ENCODE peak calls at places on chromosomes 4 and X, in four cellular contexts. J is WERI-Rb-1, Z is PC-3, H is AG09309. S is an unnamed sample.

GRCh38 chr4:3858046-3858730 is 92.0 kb downstream of the ADRA2C start:
- DNase-seq in J (no peak), Z (no peak), H (no peak), S (no peak)

GRCh38 chr4:60201052-60201673 is 999.0 kb upstream of the ADGRL3 start:
- DNase-seq in J (peak; percentile 47), Z (peak; percentile 82), H (peak; percentile 7), S (peak; percentile 35)

GRCh38 chrX:120653000-120653399 is 23.1 kb upstream of the C1GALT1C1 start:
- DNase-seq in J (peak; percentile 59), Z (no peak), H (no peak), S (no peak)

GRCh38 chrX:66110112-66110511 is 53.9 kb upstream of the HEPH start:
- DNase-seq in J (no peak), Z (peak; percentile 51), H (peak; percentile 0), S (no peak)

GRCh38 chr4:88823058-88823919 is 125.7 kb upstream of the NAP1L5 start:
- DNase-seq in J (peak; percentile 19), Z (peak; percentile 87), H (peak; percentile 86), S (peak; percentile 91)

GRCh38 chr4:5955201-5955821 is 62.4 kb upstream of the CRMP1 start:
- DNase-seq in J (peak; percentile 55), Z (no peak), H (no peak), S (no peak)

GRCh38 chrX:119121341-119121740 is 6.3 kb downstream of the KIAA1210 start:
- DNase-seq in J (no peak), Z (no peak), H (no peak), S (no peak)

GRCh38 chr4:18081708-18082107 is 60.2 kb upstream of the LCORL start:
- DNase-seq in J (no peak), Z (no peak), H (no peak), S (no peak)

GRCh38 chr4:138696771-138697170 is 318.8 kb upstream of the NOCT start:
- DNase-seq in J (no peak), Z (no peak), H (no peak), S (no peak)

GRCh38 chr4:170004656-170005250 is 21.4 kb downstream of the MFAP3L start:
- DNase-seq in J (peak; percentile 43), Z (no peak), H (no peak), S (no peak)

DNA sequence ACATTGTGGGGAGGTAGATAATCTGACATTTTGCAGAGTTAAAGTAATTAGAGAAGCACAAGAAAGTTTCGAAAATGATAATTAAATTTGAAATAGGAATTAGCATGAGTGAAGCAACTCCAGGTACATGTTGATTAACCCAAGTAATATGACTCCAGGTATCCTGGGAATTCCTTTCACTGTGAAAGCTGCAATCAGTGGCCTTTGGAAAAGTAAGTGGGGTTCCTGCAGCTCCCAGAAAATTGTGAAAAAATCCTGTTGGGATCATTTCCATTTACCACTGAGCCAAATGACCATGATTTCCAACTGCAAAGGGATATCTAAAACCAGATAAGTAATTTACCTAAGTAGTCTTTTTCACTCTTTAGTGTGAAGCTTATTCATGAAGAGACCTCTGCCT is 26.1 kb upstream of the CXCL2 start:
- DNase-seq in J (no peak), Z (no peak), H (no peak), S (no peak)
- H3K4me3 ChIP-seq in J (no peak overlapping the region), Z (no peak overlapping the region), H (no peak overlapping the region), S (no peak overlapping the region)

DNA sequence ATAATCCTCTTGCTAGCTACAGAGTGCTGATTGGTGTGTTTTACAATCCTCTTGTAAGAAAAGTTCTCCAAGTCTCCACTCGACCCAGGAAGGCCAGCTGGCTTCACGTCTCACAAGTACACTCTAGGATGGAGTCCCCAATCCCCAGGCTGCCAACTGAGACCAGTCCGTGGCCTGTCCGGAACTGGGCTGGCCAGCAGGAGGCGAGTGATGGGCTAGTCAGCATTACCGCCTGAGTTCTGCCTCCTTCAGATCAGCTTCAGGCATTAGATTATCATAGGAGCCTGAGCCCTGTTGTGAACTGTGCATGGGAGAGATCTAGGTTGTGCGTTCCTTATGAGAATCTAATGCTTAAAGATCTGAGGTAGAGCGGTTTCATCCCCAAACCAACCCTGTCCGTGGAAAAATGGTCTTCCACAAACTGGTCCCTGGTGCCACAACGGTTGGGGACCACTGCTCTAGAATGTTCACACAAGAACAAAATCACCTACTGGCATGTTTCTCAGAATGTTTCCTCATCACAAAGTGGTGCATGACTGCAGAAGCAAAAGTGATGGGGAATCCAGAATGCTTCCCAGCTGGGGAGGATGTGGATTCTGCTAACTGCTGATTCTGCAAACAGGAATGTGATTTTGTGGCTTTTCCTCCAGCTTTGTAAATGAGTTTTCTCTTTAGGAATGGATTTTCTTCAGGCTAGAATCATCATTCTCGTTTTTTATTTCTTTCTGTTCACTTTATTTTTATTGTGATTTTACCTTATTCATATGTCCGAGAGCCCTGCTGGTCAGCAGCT is 40.9 kb downstream of the SEPTIN11 start:
- DNase-seq in J (no peak), Z (no peak), H (peak; percentile 88), S (no peak)
- TF ChIP-seq CTCF in J (peak; percentile 10), Z (no peak), H (no peak), S (no peak)

DNA sequence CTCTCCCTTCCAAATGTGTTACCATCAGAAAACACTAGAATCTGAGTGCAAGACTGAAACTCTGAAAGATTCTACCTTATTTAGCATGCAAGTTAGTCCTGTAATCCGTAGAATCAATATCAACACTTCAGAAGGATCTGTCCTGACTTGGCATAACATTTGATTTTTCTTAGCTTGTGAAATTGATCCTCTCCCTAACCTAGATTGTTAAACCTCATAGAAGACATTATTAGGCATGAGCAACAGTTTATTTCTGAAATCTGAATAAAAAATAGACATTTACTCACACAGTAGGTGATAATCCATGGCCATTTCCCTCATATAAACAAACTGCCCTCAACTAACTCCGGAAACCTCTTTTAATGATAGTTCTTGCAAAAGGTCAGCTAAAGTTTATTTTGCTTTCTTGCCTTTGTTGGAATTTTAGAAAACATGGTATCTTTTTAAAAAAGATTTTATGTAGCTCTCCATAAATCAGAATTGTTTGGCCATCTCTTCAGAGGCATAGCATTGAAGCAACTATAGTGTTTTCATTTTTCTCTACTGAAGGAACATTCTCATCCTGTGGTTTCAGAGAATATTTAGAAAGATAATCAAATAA is 38.6 kb upstream of the PDLIM5 start:
- DNase-seq in J (no peak), Z (no peak), H (peak; percentile 53), S (no peak)
- H3K4me3 ChIP-seq in J (no peak overlapping the region), Z (peak overlapping the region; percentile 37), H (no peak overlapping the region), S (no peak overlapping the region)

GRCh38 chrX:47561653-47562151 is 697 bp downstream of the ARAF start:
- DNase-seq in J (no peak), Z (no peak), H (no peak), S (no peak)

GRCh38 chrX:47566841-47567240 is 5.8 kb downstream of the ARAF start:
- DNase-seq in J (no peak), Z (no peak), H (no peak), S (no peak)

GRCh38 chrX:47563801-47564315 is 2.9 kb downstream of the ARAF start:
- DNase-seq in J (no peak), Z (peak; percentile 51), H (peak; percentile 31), S (no peak)

GRCh38 chrX:47562615-47563243 is 1.7 kb downstream of the ARAF start:
- DNase-seq in J (no peak), Z (peak; percentile 36), H (no peak), S (no peak)

DNA sequence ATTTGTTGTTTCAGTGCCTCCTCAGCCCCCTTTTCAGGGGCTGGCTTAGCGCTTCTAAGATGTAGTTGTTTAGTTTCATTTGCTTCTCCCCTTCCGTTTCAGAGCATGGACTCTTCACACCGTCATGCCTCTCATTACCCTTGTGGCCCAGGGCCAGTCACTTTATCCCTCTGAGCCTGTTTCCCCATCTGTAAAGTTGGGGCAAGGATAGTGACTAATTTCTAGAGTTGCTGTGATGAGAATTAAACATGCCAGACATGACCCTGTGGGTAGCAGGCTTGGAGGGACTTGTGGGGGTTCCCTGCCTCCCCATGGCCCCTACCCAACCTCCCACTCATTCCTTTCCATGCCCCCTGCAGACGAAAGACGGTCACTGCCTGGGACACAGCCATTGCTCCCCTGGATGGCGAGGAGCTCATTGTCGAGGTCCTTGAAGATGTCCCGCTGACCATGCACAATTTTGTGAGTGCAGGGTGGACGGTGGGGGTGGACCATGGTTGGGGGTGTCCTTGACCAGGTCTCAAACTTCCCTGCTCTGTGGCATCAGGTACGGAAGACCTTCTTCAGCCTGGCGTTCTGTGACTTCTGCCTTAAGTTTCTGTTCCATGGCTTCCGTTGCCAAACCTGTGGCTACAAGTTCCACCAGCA is 3.6 kb downstream of the ARAF start:
- DNase-seq in J (no peak), Z (no peak), H (no peak), S (no peak)
- TF ChIP-seq CTCF in J (no peak), Z (no peak), H (no peak), S (no peak)

GRCh38 chr4:78556655-78557054 is 5.1 kb downstream of the ANXA3 start:
- DNase-seq in J (no peak), Z (peak; percentile 37), H (no peak), S (no peak)

GRCh38 chr4:78551420-78552351 is at the start of gene ANXA3:
- DNase-seq in J (peak; percentile 15), Z (peak; percentile 74), H (no peak), S (no peak)

GRCh38 chr4:78557841-78558240 is 6.3 kb downstream of the ANXA3 start:
- DNase-seq in J (no peak), Z (no peak), H (no peak), S (no peak)

GRCh38 chr4:78553526-78554060 is 2.0 kb downstream of the ANXA3 start:
- DNase-seq in J (no peak), Z (no peak), H (no peak), S (no peak)

DNA sequence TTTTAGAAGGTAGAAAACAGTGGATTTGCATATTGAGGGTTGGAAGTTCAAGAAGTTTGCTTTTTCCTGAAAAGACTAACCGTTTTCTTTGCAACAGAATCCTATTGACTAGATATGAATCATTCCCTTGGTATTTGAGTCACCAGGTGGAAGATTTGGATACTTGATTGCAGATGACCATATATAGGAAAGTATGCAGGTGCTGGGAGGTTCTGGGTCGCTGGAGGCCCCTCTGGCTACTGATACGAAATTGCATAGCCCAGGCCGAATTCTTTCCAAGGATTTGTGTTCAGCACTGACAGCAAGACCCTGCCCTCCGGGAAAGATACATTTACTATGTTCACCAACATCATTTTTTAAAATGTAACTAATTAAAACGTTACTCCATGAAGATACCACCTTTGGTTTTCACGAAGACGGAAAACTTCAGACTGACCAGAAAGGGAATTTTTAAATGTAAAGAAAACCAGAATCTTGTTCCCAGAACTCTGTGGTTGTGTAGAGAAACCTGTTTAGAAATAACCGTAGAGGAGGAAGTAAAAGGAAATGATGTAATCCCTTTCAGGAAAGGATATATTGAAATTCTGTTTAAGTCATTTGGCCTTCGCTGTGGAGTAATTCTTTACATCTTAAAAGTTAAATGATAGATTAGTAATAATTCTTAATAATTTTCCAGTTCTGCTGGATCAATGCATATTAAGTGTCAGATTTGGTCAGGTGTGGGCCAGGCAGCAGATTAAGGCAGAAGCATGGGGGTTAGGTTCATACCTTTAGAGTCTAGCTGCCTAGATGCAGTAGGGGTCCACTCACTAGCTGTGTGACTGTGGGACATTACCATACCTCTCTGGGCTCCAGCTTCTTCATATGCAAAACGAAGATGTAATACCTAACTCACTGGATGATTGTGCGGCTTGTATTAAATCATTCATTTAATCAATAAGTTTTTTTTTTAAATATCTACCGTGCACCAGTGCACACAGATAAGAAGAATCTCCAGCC is 1.1 kb downstream of the ANXA3 start:
- DNase-seq in J (no peak), Z (peak; percentile 92), H (no peak), S (no peak)
- H3K4me3 ChIP-seq in J (no peak overlapping the region), Z (peak overlapping the region; percentile 83), H (no peak overlapping the region), S (peak overlapping the region; percentile 45)

DNA sequence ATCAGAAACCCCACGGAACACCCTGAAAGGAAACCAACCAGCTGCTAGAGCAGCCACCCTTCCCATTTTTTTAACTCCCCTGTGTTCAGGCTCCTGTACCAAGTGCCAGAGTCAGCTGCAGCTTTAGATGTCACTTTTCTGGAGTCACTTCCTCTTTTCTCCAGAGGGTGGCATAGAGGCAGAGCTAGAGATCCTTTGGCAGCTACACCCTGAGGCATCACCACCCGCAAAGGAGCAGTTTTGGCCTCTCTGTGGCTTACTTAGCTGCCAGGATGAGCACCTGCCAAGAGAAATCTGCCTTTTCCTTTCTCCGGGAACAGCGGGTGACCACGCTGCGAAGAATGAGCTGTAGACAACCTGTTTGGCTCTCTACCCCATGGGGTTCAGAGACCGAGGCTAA is 58.0 kb upstream of the CHRDL1 start:
- DNase-seq in J (peak; percentile 21), Z (peak; percentile 54), H (no peak), S (no peak)
- TF ChIP-seq CTCF in J (peak; percentile 43), Z (peak; percentile 53), H (peak; percentile 47), S (peak; percentile 29)